ENCODE peak calls at places on chromosomes 13 and 19, in four cellular contexts. A is thyroid gland, L is uterus, R is heart left ventricle. D is an unnamed sample.

GRCh38 chr13:74040200-74040599 is 94.0 kb downstream of the KLF12 start:
- DNase-seq in A (peak; percentile 38), L (no peak), R (peak; percentile 70), D (no peak)

GRCh38 chr13:41742917-41743552 is 217.9 kb downstream of the VWA8 start:
- DNase-seq in L (no peak), R (no peak), A (no peak), D (no peak)

GRCh38 chr19:12737666-12738351 is 512 bp downstream of the GET3 start:
- DNase-seq in L (no peak), R (no peak), A (no peak), D (no peak)

GRCh38 chr13:18991054-18991453 is 190.6 kb downstream of the TUBA3C start:
- DNase-seq in L (no peak), A (no peak), R (no peak), D (no peak)

GRCh38 chr13:40438999-40439797 is 227.2 kb downstream of the FOXO1 start:
- DNase-seq in L (no peak), A (no peak), R (no peak), D (no peak)

GRCh38 chr13:27601771-27602170 is 18.6 kb downstream of the LNX2 start:
- DNase-seq in R (no peak), A (no peak), L (no peak), D (no peak)

GRCh38 chr19:595326-596262 is 5.9 kb downstream of the HCN2 start:
- DNase-seq in A (no peak), R (no peak), L (no peak), D (no peak)

GRCh38 chr13:58620171-58620570 is 988.6 kb downstream of the PCDH17 start:
- DNase-seq in L (no peak), A (no peak), R (no peak), D (no peak)

GRCh38 chr13:24875566-24875965 is 111.6 kb downstream of the RNF17 start:
- DNase-seq in R (no peak), L (no peak), A (no peak), D (no peak)

GRCh38 chr13:98401936-98402335 is 175.0 kb downstream of the STK24 start:
- DNase-seq in R (no peak), L (no peak), A (no peak), D (no peak)

GRCh38 chr19:34222386-34222785 is 32.0 kb upstream of the GARRE1 start:
- DNase-seq in R (no peak), A (no peak), L (no peak), D (no peak)

GRCh38 chr13:113047587-113047986 is 58.0 kb upstream of the F7 start:
- DNase-seq in L (no peak), A (no peak), R (peak; percentile 42), D (peak; percentile 22)

GRCh38 chr19:41928754-41929535 is 696 bp upstream of the ERFL start:
- DNase-seq in L (no peak), R (no peak), A (no peak), D (no peak)

GRCh38 chr19:3665681-3666544 is 34.4 kb downstream of the PIP5K1C start:
- DNase-seq in R (peak; percentile 89), A (peak; percentile 57), L (peak; percentile 79), D (peak; percentile 86)

GRCh38 chr19:35206855-35207254 is 21.7 kb downstream of the FAM187B start:
- DNase-seq in L (no peak), A (no peak), R (no peak), D (no peak)

GRCh38 chr13:97141564-97142005 is 80.5 kb upstream of the MBNL2 start:
- DNase-seq in A (peak; percentile 57), R (no peak), L (peak; percentile 30), D (peak; percentile 73)

GRCh38 chr13:40064154-40064713 is 408.8 kb downstream of the COG6 start:
- DNase-seq in L (no peak), R (no peak), A (no peak), D (no peak)

GRCh38 chr13:77172650-77173049 is 145.7 kb upstream of the FBXL3 start:
- DNase-seq in L (no peak), A (no peak), R (no peak), D (no peak)

GRCh38 chr13:44321961-44322360 is 51.7 kb upstream of the SERP2 start:
- DNase-seq in L (no peak), A (no peak), R (no peak), D (no peak)
- TF ChIP-seq POLR2A in L (no peak), A (no peak), R (no peak), D (no peak)

DNA sequence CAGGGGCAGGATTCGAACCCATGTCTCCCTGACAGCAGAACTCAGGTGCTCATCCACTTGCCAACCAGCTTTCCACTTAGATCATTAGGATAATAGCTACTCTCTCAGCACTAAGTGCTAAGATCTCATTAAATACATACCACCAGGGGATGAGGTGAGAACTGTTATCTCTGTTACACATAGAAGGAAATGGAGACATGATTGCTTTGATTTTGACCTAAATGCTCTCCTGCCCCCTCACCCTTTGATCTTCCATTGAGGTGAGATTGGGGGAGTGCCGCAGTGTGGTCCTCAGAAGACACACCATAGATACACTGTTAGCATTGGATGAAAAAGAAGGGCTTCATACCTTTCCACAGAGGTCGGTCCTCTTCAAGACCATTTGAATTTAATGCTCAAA is 38.9 kb upstream of the NPAS1 start:
- DNase-seq in L (no peak), R (no peak), A (no peak), D (no peak)
- H3K4me3 ChIP-seq in L (no peak overlapping the region), R (no peak overlapping the region), A (no peak overlapping the region), D (no peak overlapping the region)

DNA sequence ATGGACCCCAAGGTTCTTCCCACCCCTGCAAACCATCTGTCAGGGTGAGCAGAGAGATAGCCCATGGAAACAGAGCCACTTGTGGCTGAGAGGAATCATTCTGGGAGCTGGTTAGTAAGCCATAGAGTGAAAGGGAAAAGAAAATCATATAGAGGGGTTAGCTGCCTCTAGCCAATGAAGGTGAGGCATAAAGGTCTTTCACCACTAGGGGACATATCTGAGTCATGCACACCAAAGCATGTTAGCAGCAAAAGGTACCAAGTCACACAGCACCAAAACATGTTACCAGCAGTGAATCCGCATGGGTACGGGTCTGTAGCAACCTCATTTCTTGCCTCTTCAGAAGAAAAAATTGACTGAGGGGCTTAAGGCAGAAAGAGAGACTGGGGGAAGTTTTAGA is 76.7 kb upstream of the ZNF43 start:
- DNase-seq in L (no peak), R (no peak), A (no peak), D (no peak)
- TF ChIP-seq CTCF in L (no peak), R (no peak), A (no peak), D (no peak)

GRCh38 chr19:58000677-58001076 is 1.9 kb downstream of the ZNF606 start:
- DNase-seq in L (no peak), A (no peak), R (no peak), D (no peak)

GRCh38 chr19:58003153-58003828 is 671 bp upstream of the ZNF606 start:
- DNase-seq in L (no peak), R (no peak), A (peak; percentile 70), D (no peak)

GRCh38 chr19:58007285-58007684 is 4.7 kb upstream of the ZNF606 start:
- DNase-seq in L (no peak), A (no peak), R (no peak), D (no peak)

GRCh38 chr19:58001895-58002369 is 688 bp downstream of the ZNF606 start:
- DNase-seq in L (no peak), R (no peak), A (peak; percentile 15), D (no peak)

GRCh38 chr19:58002384-58003152 is at the start of gene ZNF606:
- DNase-seq in R (peak; percentile 95), L (peak; percentile 86), A (peak; percentile 87), D (peak; percentile 91)
- TF ChIP-seq POLR2A in R (peak; percentile 83), L (peak; percentile 83), A (peak; percentile 89), D (peak; percentile 64)

DNA sequence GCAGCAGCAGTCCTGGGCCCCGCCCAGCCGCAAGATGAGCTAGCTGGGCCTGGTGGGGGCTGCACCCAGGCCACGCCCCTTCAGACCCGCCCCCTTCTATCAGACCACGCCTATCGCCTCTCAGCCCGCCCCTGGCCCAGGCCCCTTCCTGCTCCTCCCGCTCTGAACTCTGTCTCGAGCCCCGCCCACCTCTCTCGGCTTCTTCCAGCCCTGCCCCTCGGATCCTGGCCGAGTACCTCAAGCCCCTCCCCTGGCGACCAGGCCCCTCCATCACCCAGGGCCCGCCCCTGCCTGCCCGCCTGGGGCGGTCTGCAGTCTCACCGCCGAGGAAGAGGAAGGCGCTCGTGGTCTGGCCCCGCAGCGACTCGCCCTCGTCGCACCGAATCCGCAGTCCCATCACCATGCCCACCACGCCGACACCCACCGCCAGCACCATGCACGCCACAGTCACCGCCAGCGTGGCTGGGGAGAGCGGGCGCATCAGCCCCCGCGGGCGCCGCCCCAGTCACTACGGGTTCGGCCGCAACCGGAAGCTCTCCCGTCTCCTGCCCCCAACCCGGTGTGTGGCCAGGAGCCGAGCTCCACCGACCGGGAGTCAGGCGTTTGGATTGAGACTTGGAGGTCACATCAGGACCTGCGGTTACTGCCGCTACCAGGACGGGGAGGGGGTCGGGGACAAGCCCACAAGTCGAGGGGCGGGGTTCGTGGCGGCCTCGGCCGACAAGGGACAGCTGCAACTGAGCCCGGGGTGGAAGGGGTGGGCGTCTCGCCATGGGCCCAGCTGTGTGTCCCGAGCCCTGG is 1.0 kb downstream of the CLDND2 start:
- DNase-seq in L (peak; percentile 100), A (peak; percentile 99), R (peak; percentile 100), D (peak; percentile 100)
- H3K4me3 ChIP-seq in L (peak overlapping the region; percentile 81), A (peak overlapping the region; percentile 87), R (peak overlapping the region; percentile 94), D (peak overlapping the region; percentile 93)

DNA sequence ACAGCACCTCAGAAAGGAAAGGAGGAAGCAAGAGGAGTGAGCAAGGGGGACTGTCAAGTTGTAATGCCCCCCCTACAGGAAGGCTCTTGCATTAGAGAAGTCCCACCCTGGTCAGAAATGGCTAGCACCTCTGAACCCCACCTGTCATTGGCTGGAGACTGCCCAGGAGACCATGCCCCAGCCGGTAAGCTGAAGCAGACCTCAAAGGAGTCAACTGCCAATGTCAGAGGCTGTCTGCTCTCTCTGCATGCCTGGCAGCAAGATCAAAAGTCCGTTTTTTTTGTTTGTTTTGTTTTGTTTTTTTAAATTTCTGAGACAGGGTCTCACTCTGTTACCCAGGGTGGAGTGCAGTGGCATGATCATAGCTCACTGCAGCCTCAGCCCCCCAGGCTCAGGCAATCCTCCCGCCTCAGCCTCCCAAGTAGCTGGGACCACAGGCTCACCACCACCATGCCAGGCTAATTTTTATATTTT is 8.1 kb upstream of the BCL3 start:
- DNase-seq in A (peak; percentile 66), R (no peak), L (no peak), D (no peak)
- TF ChIP-seq CTCF in A (no peak), R (no peak), L (no peak), D (no peak)